ENCODE peak calls at places on chromosomes 1 and 21, in five cellular contexts. Z is cardiac muscle cell; B is activated naive CD4-positive, alpha-beta T cell treated with anti-CD3 and anti-CD28 coated beads for 36 hours; Q is KBM-7; E is activated naive CD8-positive, alpha-beta T cell treated with anti-CD3 and anti-CD28 coated beads, Interleukin-2, amount 50 U/mL, for 24 hours. M is an unnamed sample.

GRCh38 chr1:51306950-51307349 is 23.4 kb downstream of the TTC39A start:
- DNase-seq in E (no peak), Z (no peak), B (no peak), Q (no peak), M (no peak)

GRCh38 chr1:117070124-117070523 is 10.0 kb downstream of the TTF2 start:
- DNase-seq in Q (no peak), E (no peak), Z (peak; percentile 37), B (no peak), M (no peak)

GRCh38 chr1:146034976-146035469 is 13.5 kb upstream of the HJV start:
- DNase-seq in B (no peak), Z (peak; percentile 56), E (no peak), Q (no peak), M (no peak)

GRCh38 chr1:24765308-24765988 is 20.2 kb downstream of the CLIC4 start:
- DNase-seq in B (no peak), E (no peak), Q (peak; percentile 45), Z (peak; percentile 63), M (no peak)

GRCh38 chr1:108521990-108522393 is 37.9 kb upstream of the EEIG2 start:
- DNase-seq in B (no peak), Z (peak; percentile 75), E (no peak), Q (no peak), M (no peak)

GRCh38 chr1:79920970-79921669 is 914.6 kb upstream of the ADGRL4 start:
- DNase-seq in Z (no peak), B (no peak), Q (no peak), E (no peak), M (no peak)

GRCh38 chr1:54709547-54710292 is 5.9 kb upstream of the TTC4 start:
- DNase-seq in Z (no peak), Q (no peak), E (no peak), B (no peak), M (no peak)

GRCh38 chr21:42028754-42029385 is 18.7 kb upstream of the ZBTB21 start:
- DNase-seq in Q (no peak), E (no peak), Z (no peak), B (no peak), M (no peak)

GRCh38 chr1:21594935-21595897 is 73.9 kb downstream of the RAP1GAP start:
- DNase-seq in Q (peak; percentile 61), B (peak; percentile 80), E (peak; percentile 71), Z (peak; percentile 62), M (peak; percentile 26)

GRCh38 chr1:62280150-62280549 is 39.1 kb downstream of the KANK4 start:
- DNase-seq in Q (no peak), E (no peak), B (no peak), Z (no peak), M (no peak)

GRCh38 chr1:219266524-219266923 is 92.8 kb downstream of the LYPLAL1 start:
- DNase-seq in E (no peak), Q (no peak), B (no peak), Z (no peak), M (no peak)

GRCh38 chr1:234745844-234746797 is 136.1 kb upstream of the IRF2BP2 start:
- DNase-seq in Z (peak; percentile 57), B (no peak), Q (no peak), E (no peak), M (no peak)

GRCh38 chr1:221451741-221452140 is 290.1 kb downstream of the DUSP10 start:
- DNase-seq in E (no peak), B (no peak), Z (no peak), Q (no peak), M (no peak)

GRCh38 chr1:109613396-109614147 is 5.8 kb downstream of the GNAT2 start:
- DNase-seq in Q (no peak), Z (peak; percentile 43), E (no peak), B (no peak), M (no peak)

GRCh38 chr1:26945728-26946127 is 14.5 kb downstream of the KDF1 start:
- DNase-seq in Z (no peak), B (no peak), E (no peak), Q (no peak), M (no peak)